ENCODE peak calls at places on chromosomes 3 and 15, in seven cellular contexts. V is T-cell; M is activated T-helper 1 cell treated with anti-CD3 and anti-CD28 coated beads, Interleukin-12 subunit alpha, Interleukin-12 subunit beta, Interleukin-2, Interleukin-4 antibody, amounts not matched to agents 30 ng/mL and 10 ng/mL and 1 ng/mL, durations not matched to agents 14 hours and 24 hours and 36 hours; O is stomach; C is cardiac fibroblast; P is naive thymus-derived CD8-positive, alpha-beta T cell; J is psoas muscle. I is an unnamed sample.

GRCh38 chr3:51963951-51964451 is 3.3 kb downstream of the PCBP4 start:
- DNase-seq in M (no peak), V (no peak), P (no peak), C (no peak), O (no peak), J (peak), I (no peak)

GRCh38 chr3:39067286-39067685 is 15.5 kb downstream of the WDR48 start:
- DNase-seq in J (no peak), C (no peak), M (no peak), P (no peak), O (no peak), V (no peak), I (no peak)

GRCh38 chr3:171459942-171460225 is 321 bp downstream of the TNIK start:
- DNase-seq in C (no peak), J (no peak), V (no peak), M (no peak), P (no peak), O (no peak), I (no peak)

GRCh38 chr3:125109541-125109925 is 53.7 kb upstream of the HEG1 start:
- DNase-seq in C (no peak), P (no peak), M (no peak), O (no peak), J (no peak), V (no peak), I (no peak)

GRCh38 chr15:44208956-44209355 is 13.9 kb upstream of the FRMD5 start:
- DNase-seq in V (no peak), M (no peak), P (no peak), J (no peak), C (no peak), O (no peak), I (no peak)

GRCh38 chr15:39668457-39668856 is 87.6 kb downstream of the THBS1 start:
- DNase-seq in P (no peak), C (no peak), V (no peak), M (no peak), O (no peak), J (no peak), I (no peak)

GRCh38 chr3:107458871-107459270 is 63.9 kb upstream of the BBX start:
- DNase-seq in O (no peak), V (no peak), M (no peak), C (peak), P (no peak), J (no peak), I (peak)

GRCh38 chr3:188205992-188206416 is 52.0 kb downstream of the LPP start:
- DNase-seq in C (no peak), J (no peak), O (no peak), P (no peak), V (no peak), M (no peak), I (no peak)